ENCODE peak calls at places on chromosome 1, in six cellular contexts. One of them, this sample, is unnamed.

GRCh38 chr1:33872275-33872674 is 8.4 kb downstream of the HMGB4 start:
- DNase-seq in mesothelial cell of epicardium: no peak
- DNase-seq in CD4-positive, CD25-positive, alpha-beta regulatory T cell: no peak
- DNase-seq in right atrium auricular region: no peak
- DNase-seq in SW 1271: no peak
- DNase-seq in effector CD4-positive, alpha-beta T cell: no peak
- DNase-seq in this sample: no peak

GRCh38 chr1:240976685-240977084 is 364.7 kb upstream of the GREM2 start:
- DNase-seq in mesothelial cell of epicardium: no peak
- DNase-seq in CD4-positive, CD25-positive, alpha-beta regulatory T cell: no peak
- DNase-seq in right atrium auricular region: no peak
- DNase-seq in SW 1271: no peak
- DNase-seq in effector CD4-positive, alpha-beta T cell: no peak
- DNase-seq in this sample: no peak

GRCh38 chr1:47656719-47657685 is 219.2 kb downstream of the FOXD2 start:
- DNase-seq in mesothelial cell of epicardium: no peak
- DNase-seq in CD4-positive, CD25-positive, alpha-beta regulatory T cell: no peak
- DNase-seq in right atrium auricular region: peak
- DNase-seq in SW 1271: no peak
- DNase-seq in effector CD4-positive, alpha-beta T cell: no peak
- DNase-seq in this sample: peak

GRCh38 chr1:230102046-230102445 is 35.0 kb downstream of the GALNT2 start:
- DNase-seq in mesothelial cell of epicardium: no peak
- DNase-seq in CD4-positive, CD25-positive, alpha-beta regulatory T cell: no peak
- DNase-seq in right atrium auricular region: no peak
- DNase-seq in SW 1271: no peak
- DNase-seq in effector CD4-positive, alpha-beta T cell: no peak
- DNase-seq in this sample: no peak

GRCh38 chr1:119254067-119254720 is 113.7 kb upstream of the WARS2 start:
- DNase-seq in mesothelial cell of epicardium: no peak
- DNase-seq in CD4-positive, CD25-positive, alpha-beta regulatory T cell: no peak
- DNase-seq in right atrium auricular region: no peak
- DNase-seq in SW 1271: no peak
- DNase-seq in effector CD4-positive, alpha-beta T cell: no peak
- DNase-seq in this sample: no peak

GRCh38 chr1:169163059-169163458 is 56.6 kb downstream of the ATP1B1 start:
- DNase-seq in mesothelial cell of epicardium: no peak
- DNase-seq in CD4-positive, CD25-positive, alpha-beta regulatory T cell: no peak
- DNase-seq in right atrium auricular region: no peak
- DNase-seq in SW 1271: no peak
- DNase-seq in effector CD4-positive, alpha-beta T cell: no peak
- DNase-seq in this sample: no peak

GRCh38 chr1:214720561-214720960 is 117.6 kb downstream of the CENPF start:
- DNase-seq in mesothelial cell of epicardium: no peak
- DNase-seq in CD4-positive, CD25-positive, alpha-beta regulatory T cell: no peak
- DNase-seq in right atrium auricular region: no peak
- DNase-seq in SW 1271: no peak
- DNase-seq in effector CD4-positive, alpha-beta T cell: no peak
- DNase-seq in this sample: no peak

GRCh38 chr1:59972216-59972924 is 45.8 kb upstream of the CYP2J2 start:
- DNase-seq in mesothelial cell of epicardium: no peak
- DNase-seq in CD4-positive, CD25-positive, alpha-beta regulatory T cell: no peak
- DNase-seq in right atrium auricular region: no peak
- DNase-seq in SW 1271: no peak
- DNase-seq in effector CD4-positive, alpha-beta T cell: no peak
- DNase-seq in this sample: no peak

GRCh38 chr1:45954401-45954847 is 151.0 kb downstream of the MAST2 start:
- DNase-seq in mesothelial cell of epicardium: no peak
- DNase-seq in CD4-positive, CD25-positive, alpha-beta regulatory T cell: no peak
- DNase-seq in right atrium auricular region: no peak
- DNase-seq in SW 1271: no peak
- DNase-seq in effector CD4-positive, alpha-beta T cell: no peak
- DNase-seq in this sample: no peak

This sample was measured in spleen.